ENCODE peak calls at places on chromosomes 13 and 19, in six cellular contexts. One of them, this sample, is unnamed.

GRCh38 chr13:99796175-99796819 is 175.3 kb downstream of the ZIC5 start:
- DNase-seq in fibroblast of gingiva: peak
- DNase-seq in WTC11: peak
- DNase-seq in cardiac fibroblast: peak
- DNase-seq in stimulated activated CD4-positive, alpha-beta T cell treated with anti-CD3 and anti-CD28 coated beads, Interleukin-2, amount 100 ng/mL, for 24 hours: no peak
- DNase-seq in NT2/D1: peak
- DNase-seq in this sample: no peak

GRCh38 chr13:29654807-29655547 is 59.5 kb upstream of the SLC7A1 start:
- DNase-seq in fibroblast of gingiva: peak
- DNase-seq in WTC11: no peak
- DNase-seq in cardiac fibroblast: no peak
- DNase-seq in stimulated activated CD4-positive, alpha-beta T cell treated with anti-CD3 and anti-CD28 coated beads, Interleukin-2, amount 100 ng/mL, for 24 hours: no peak
- DNase-seq in NT2/D1: no peak
- DNase-seq in this sample: no peak

GRCh38 chr19:32357720-32358119 is 12.3 kb downstream of the ZNF507 start:
- DNase-seq in fibroblast of gingiva: no peak
- DNase-seq in WTC11: no peak
- DNase-seq in cardiac fibroblast: no peak
- DNase-seq in stimulated activated CD4-positive, alpha-beta T cell treated with anti-CD3 and anti-CD28 coated beads, Interleukin-2, amount 100 ng/mL, for 24 hours: no peak
- DNase-seq in NT2/D1: no peak
- DNase-seq in this sample: no peak

GRCh38 chr19:19451429-19452240 is 46.2 kb downstream of the GATAD2A start:
- DNase-seq in fibroblast of gingiva: no peak
- DNase-seq in WTC11: no peak
- DNase-seq in cardiac fibroblast: no peak
- DNase-seq in stimulated activated CD4-positive, alpha-beta T cell treated with anti-CD3 and anti-CD28 coated beads, Interleukin-2, amount 100 ng/mL, for 24 hours: peak
- DNase-seq in NT2/D1: no peak
- DNase-seq in this sample: no peak

GRCh38 chr13:87244256-87244870 is 426.8 kb upstream of the SLITRK5 start:
- DNase-seq in fibroblast of gingiva: no peak
- DNase-seq in WTC11: no peak
- DNase-seq in cardiac fibroblast: no peak
- DNase-seq in stimulated activated CD4-positive, alpha-beta T cell treated with anti-CD3 and anti-CD28 coated beads, Interleukin-2, amount 100 ng/mL, for 24 hours: no peak
- DNase-seq in NT2/D1: no peak
- DNase-seq in this sample: no peak

GRCh38 chr13:95677564-95678386 is 836 bp downstream of the DNAJC3 start:
- DNase-seq in fibroblast of gingiva: peak
- DNase-seq in WTC11: peak
- DNase-seq in cardiac fibroblast: peak
- DNase-seq in stimulated activated CD4-positive, alpha-beta T cell treated with anti-CD3 and anti-CD28 coated beads, Interleukin-2, amount 100 ng/mL, for 24 hours: no peak
- DNase-seq in NT2/D1: no peak
- DNase-seq in this sample: no peak

GRCh38 chr13:30730526-30730925 is 4.8 kb upstream of the ALOX5AP start:
- DNase-seq in fibroblast of gingiva: no peak
- DNase-seq in WTC11: peak
- DNase-seq in cardiac fibroblast: no peak
- DNase-seq in stimulated activated CD4-positive, alpha-beta T cell treated with anti-CD3 and anti-CD28 coated beads, Interleukin-2, amount 100 ng/mL, for 24 hours: no peak
- DNase-seq in NT2/D1: peak
- DNase-seq in this sample: no peak

GRCh38 chr19:11268783-11269267 is 6.5 kb upstream of the DOCK6 start:
- DNase-seq in fibroblast of gingiva: peak
- DNase-seq in WTC11: no peak
- DNase-seq in cardiac fibroblast: peak
- DNase-seq in stimulated activated CD4-positive, alpha-beta T cell treated with anti-CD3 and anti-CD28 coated beads, Interleukin-2, amount 100 ng/mL, for 24 hours: no peak
- DNase-seq in NT2/D1: no peak
- DNase-seq in this sample: peak

GRCh38 chr13:51715613-51716012 is 88.3 kb downstream of the DHRS12 start:
- DNase-seq in fibroblast of gingiva: no peak
- DNase-seq in WTC11: no peak
- DNase-seq in cardiac fibroblast: no peak
- DNase-seq in stimulated activated CD4-positive, alpha-beta T cell treated with anti-CD3 and anti-CD28 coated beads, Interleukin-2, amount 100 ng/mL, for 24 hours: no peak
- DNase-seq in NT2/D1: no peak
- DNase-seq in this sample: no peak

GRCh38 chr19:35945121-35945792 is 9.1 kb downstream of the LRFN3 start:
- DNase-seq in fibroblast of gingiva: no peak
- DNase-seq in WTC11: no peak
- DNase-seq in cardiac fibroblast: no peak
- DNase-seq in stimulated activated CD4-positive, alpha-beta T cell treated with anti-CD3 and anti-CD28 coated beads, Interleukin-2, amount 100 ng/mL, for 24 hours: no peak
- DNase-seq in NT2/D1: no peak
- DNase-seq in this sample: no peak

GRCh38 chr13:100146534-100146933 is 57.6 kb downstream of the PCCA start:
- DNase-seq in fibroblast of gingiva: no peak
- DNase-seq in WTC11: no peak
- DNase-seq in cardiac fibroblast: no peak
- DNase-seq in stimulated activated CD4-positive, alpha-beta T cell treated with anti-CD3 and anti-CD28 coated beads, Interleukin-2, amount 100 ng/mL, for 24 hours: no peak
- DNase-seq in NT2/D1: no peak
- DNase-seq in this sample: no peak

GRCh38 chr19:30651691-30652090 is 279.5 kb downstream of the ZNF536 start:
- DNase-seq in fibroblast of gingiva: no peak
- DNase-seq in WTC11: no peak
- DNase-seq in cardiac fibroblast: no peak
- DNase-seq in stimulated activated CD4-positive, alpha-beta T cell treated with anti-CD3 and anti-CD28 coated beads, Interleukin-2, amount 100 ng/mL, for 24 hours: no peak
- DNase-seq in NT2/D1: no peak
- DNase-seq in this sample: no peak

GRCh38 chr19:5947435-5947834 is 30.5 kb downstream of the RANBP3 start:
- DNase-seq in fibroblast of gingiva: peak
- DNase-seq in WTC11: no peak
- DNase-seq in cardiac fibroblast: peak
- DNase-seq in stimulated activated CD4-positive, alpha-beta T cell treated with anti-CD3 and anti-CD28 coated beads, Interleukin-2, amount 100 ng/mL, for 24 hours: no peak
- DNase-seq in NT2/D1: no peak
- DNase-seq in this sample: peak

GRCh38 chr13:32669030-32669646 is 82.9 kb downstream of the PDS5B start:
- DNase-seq in fibroblast of gingiva: peak
- DNase-seq in WTC11: no peak
- DNase-seq in cardiac fibroblast: peak
- DNase-seq in stimulated activated CD4-positive, alpha-beta T cell treated with anti-CD3 and anti-CD28 coated beads, Interleukin-2, amount 100 ng/mL, for 24 hours: no peak
- DNase-seq in NT2/D1: peak
- DNase-seq in this sample: no peak

GRCh38 chr19:46372901-46373572 is 26.1 kb downstream of the PPP5C start:
- DNase-seq in fibroblast of gingiva: peak
- DNase-seq in WTC11: peak
- DNase-seq in cardiac fibroblast: peak
- DNase-seq in stimulated activated CD4-positive, alpha-beta T cell treated with anti-CD3 and anti-CD28 coated beads, Interleukin-2, amount 100 ng/mL, for 24 hours: no peak
- DNase-seq in NT2/D1: peak
- DNase-seq in this sample: no peak

GRCh38 chr19:57566396-57567256 is 7.0 kb upstream of the ZNF550 start:
- DNase-seq in fibroblast of gingiva: peak
- DNase-seq in WTC11: no peak
- DNase-seq in cardiac fibroblast: peak
- DNase-seq in stimulated activated CD4-positive, alpha-beta T cell treated with anti-CD3 and anti-CD28 coated beads, Interleukin-2, amount 100 ng/mL, for 24 hours: no peak
- DNase-seq in NT2/D1: no peak
- DNase-seq in this sample: no peak

GRCh38 chr19:805600-806550 is 8.6 kb downstream of the PTBP1 start:
- DNase-seq in fibroblast of gingiva: no peak
- DNase-seq in WTC11: no peak
- DNase-seq in cardiac fibroblast: no peak
- DNase-seq in stimulated activated CD4-positive, alpha-beta T cell treated with anti-CD3 and anti-CD28 coated beads, Interleukin-2, amount 100 ng/mL, for 24 hours: no peak
- DNase-seq in NT2/D1: no peak
- DNase-seq in this sample: peak

GRCh38 chr19:47699360-47699917 is 13.8 kb upstream of the EHD2 start:
- DNase-seq in fibroblast of gingiva: no peak
- DNase-seq in WTC11: peak
- DNase-seq in cardiac fibroblast: peak
- DNase-seq in stimulated activated CD4-positive, alpha-beta T cell treated with anti-CD3 and anti-CD28 coated beads, Interleukin-2, amount 100 ng/mL, for 24 hours: peak
- DNase-seq in NT2/D1: no peak
- DNase-seq in this sample: peak

GRCh38 chr13:106738279-106738678 is 170.3 kb upstream of the ARGLU1 start:
- DNase-seq in fibroblast of gingiva: no peak
- DNase-seq in WTC11: no peak
- DNase-seq in cardiac fibroblast: no peak
- DNase-seq in stimulated activated CD4-positive, alpha-beta T cell treated with anti-CD3 and anti-CD28 coated beads, Interleukin-2, amount 100 ng/mL, for 24 hours: no peak
- DNase-seq in NT2/D1: no peak
- DNase-seq in this sample: no peak

GRCh38 chr13:20197361-20197834 is 4.7 kb upstream of the GJB2 start:
- DNase-seq in fibroblast of gingiva: peak
- DNase-seq in WTC11: no peak
- DNase-seq in cardiac fibroblast: peak
- DNase-seq in stimulated activated CD4-positive, alpha-beta T cell treated with anti-CD3 and anti-CD28 coated beads, Interleukin-2, amount 100 ng/mL, for 24 hours: no peak
- DNase-seq in NT2/D1: no peak
- DNase-seq in this sample: no peak

GRCh38 chr13:20799726-20800416 is 26.1 kb upstream of the EEF1AKMT1 start:
- DNase-seq in fibroblast of gingiva: peak
- DNase-seq in WTC11: no peak
- DNase-seq in cardiac fibroblast: peak
- DNase-seq in stimulated activated CD4-positive, alpha-beta T cell treated with anti-CD3 and anti-CD28 coated beads, Interleukin-2, amount 100 ng/mL, for 24 hours: no peak
- DNase-seq in NT2/D1: no peak
- DNase-seq in this sample: no peak

GRCh38 chr19:13163609-13164364 is 13.6 kb downstream of the IER2 start:
- DNase-seq in fibroblast of gingiva: peak
- DNase-seq in WTC11: peak
- DNase-seq in cardiac fibroblast: peak
- DNase-seq in stimulated activated CD4-positive, alpha-beta T cell treated with anti-CD3 and anti-CD28 coated beads, Interleukin-2, amount 100 ng/mL, for 24 hours: peak
- DNase-seq in NT2/D1: peak
- DNase-seq in this sample: peak

GRCh38 chr13:106183410-106184128 is 351.9 kb downstream of the EFNB2 start:
- DNase-seq in fibroblast of gingiva: no peak
- DNase-seq in WTC11: no peak
- DNase-seq in cardiac fibroblast: no peak
- DNase-seq in stimulated activated CD4-positive, alpha-beta T cell treated with anti-CD3 and anti-CD28 coated beads, Interleukin-2, amount 100 ng/mL, for 24 hours: no peak
- DNase-seq in NT2/D1: no peak
- DNase-seq in this sample: no peak

GRCh38 chr13:32135655-32136054 is 104.1 kb downstream of the FRY start:
- DNase-seq in fibroblast of gingiva: peak
- DNase-seq in WTC11: no peak
- DNase-seq in cardiac fibroblast: no peak
- DNase-seq in stimulated activated CD4-positive, alpha-beta T cell treated with anti-CD3 and anti-CD28 coated beads, Interleukin-2, amount 100 ng/mL, for 24 hours: no peak
- DNase-seq in NT2/D1: no peak
- DNase-seq in this sample: no peak

GRCh38 chr13:100440756-100441421 is 147.7 kb downstream of the GGACT start:
- DNase-seq in fibroblast of gingiva: peak
- DNase-seq in WTC11: no peak
- DNase-seq in cardiac fibroblast: peak
- DNase-seq in stimulated activated CD4-positive, alpha-beta T cell treated with anti-CD3 and anti-CD28 coated beads, Interleukin-2, amount 100 ng/mL, for 24 hours: no peak
- DNase-seq in NT2/D1: no peak
- DNase-seq in this sample: no peak

GRCh38 chr13:31625115-31625514 is 114.2 kb upstream of the RXFP2 start:
- DNase-seq in fibroblast of gingiva: no peak
- DNase-seq in WTC11: no peak
- DNase-seq in cardiac fibroblast: no peak
- DNase-seq in stimulated activated CD4-positive, alpha-beta T cell treated with anti-CD3 and anti-CD28 coated beads, Interleukin-2, amount 100 ng/mL, for 24 hours: no peak
- DNase-seq in NT2/D1: no peak
- DNase-seq in this sample: no peak

GRCh38 chr13:35164324-35164932 is 222.4 kb downstream of the NBEA start:
- DNase-seq in fibroblast of gingiva: peak
- DNase-seq in WTC11: no peak
- DNase-seq in cardiac fibroblast: peak
- DNase-seq in stimulated activated CD4-positive, alpha-beta T cell treated with anti-CD3 and anti-CD28 coated beads, Interleukin-2, amount 100 ng/mL, for 24 hours: no peak
- DNase-seq in NT2/D1: no peak
- DNase-seq in this sample: no peak

GRCh38 chr19:39941151-39941550 is 6.7 kb upstream of the FCGBP start:
- DNase-seq in fibroblast of gingiva: no peak
- DNase-seq in WTC11: no peak
- DNase-seq in cardiac fibroblast: no peak
- DNase-seq in stimulated activated CD4-positive, alpha-beta T cell treated with anti-CD3 and anti-CD28 coated beads, Interleukin-2, amount 100 ng/mL, for 24 hours: peak
- DNase-seq in NT2/D1: no peak
- DNase-seq in this sample: no peak